ENCODE peak calls at places on chromosomes 7 and 10, in four cellular contexts. Y is stimulated activated CD8-positive, alpha-beta memory T cell treated with anti-CD3 and anti-CD28 coated beads, Interleukin-7, amount 100 ng/mL, for 24 hours; A is suprapubic skin; M is NCI-H187. H is an unnamed sample.

GRCh38 chr10:131514454-131514853 is 202.9 kb upstream of the TCERG1L start:
- DNase-seq in M (no peak), A (no peak), Y (no peak), H (no peak)

GRCh38 chr10:29186221-29186620 is 102.6 kb upstream of the LYZL1 start:
- DNase-seq in M (no peak), Y (no peak), A (no peak), H (no peak)

GRCh38 chr7:127654404-127655392 is 2.7 kb downstream of the SND1 start:
- DNase-seq in Y (no peak), A (no peak), M (no peak), H (no peak)

GRCh38 chr7:129969881-129970446 is 17.2 kb upstream of the UBE2H start:
- DNase-seq in M (no peak), A (peak; percentile 78), Y (no peak), H (peak; percentile 59)

GRCh38 chr7:82713506-82713905 is 269.9 kb upstream of the CACNA2D1 start:
- DNase-seq in Y (no peak), A (no peak), M (no peak), H (no peak)

GRCh38 chr7:25529320-25529719 is 301.0 kb upstream of the NPVF start:
- DNase-seq in A (no peak), Y (no peak), M (no peak), H (no peak)

GRCh38 chr10:70227548-70228320 is 5.5 kb downstream of the PPA1 start:
- DNase-seq in M (no peak), A (no peak), Y (no peak), H (no peak)

GRCh38 chr7:111092406-111093160 is 1.7 kb downstream of the LRRN3 start:
- DNase-seq in A (no peak), Y (no peak), M (no peak), H (no peak)

GRCh38 chr7:691361-692045 is 35.0 kb upstream of the DNAAF5 start:
- DNase-seq in M (no peak), Y (no peak), A (no peak), H (no peak)

GRCh38 chr10:7264313-7264741 is 146.5 kb downstream of the SFMBT2 start:
- DNase-seq in Y (no peak), M (no peak), A (no peak), H (no peak)

GRCh38 chr10:18689498-18689897 is 30.3 kb downstream of the ARL5B start:
- DNase-seq in Y (no peak), A (no peak), M (no peak), H (peak; percentile 44)

GRCh38 chr7:49597805-49598204 is 175.6 kb upstream of the VWC2 start:
- DNase-seq in M (no peak), Y (no peak), A (no peak), H (no peak)

GRCh38 chr7:86644282-86645173 is 819 bp downstream of the GRM3 start:
- DNase-seq in Y (no peak), M (no peak), A (no peak), H (peak; percentile 9)

GRCh38 chr7:107208046-107208458 is 39.2 kb downstream of the HBP1 start:
- DNase-seq in M (no peak), Y (no peak), A (no peak), H (peak; percentile 31)

GRCh38 chr10:115942106-115942505 is 330.9 kb downstream of the GFRA1 start:
- DNase-seq in A (no peak), Y (no peak), M (no peak), H (no peak)

GRCh38 chr7:151114151-151115090 is 28.1 kb downstream of the AGAP3 start:
- DNase-seq in M (no peak), A (no peak), Y (no peak), H (peak; percentile 52)

GRCh38 chr7:66182920-66183319 is 22.2 kb upstream of the TPST1 start:
- DNase-seq in M (no peak), A (no peak), Y (no peak), H (no peak)

GRCh38 chr7:925601-926000 is 28.9 kb downstream of the ADAP1 start:
- DNase-seq in Y (no peak), A (peak; percentile 71), M (no peak), H (no peak)

GRCh38 chr10:97685395-97685958 is 1.6 kb downstream of the AVPI1 start:
- DNase-seq in Y (no peak), A (no peak), M (no peak), H (peak; percentile 32)

GRCh38 chr7:832968-833424 is 720 bp downstream of the SUN1 start:
- DNase-seq in Y (no peak), M (no peak), A (no peak), H (no peak)

GRCh38 chr10:110751845-110752244 is 107.7 kb downstream of the RBM20 start:
- DNase-seq in A (no peak), Y (no peak), M (no peak), H (no peak)

GRCh38 chr10:94027197-94027596 is 33.5 kb downstream of the PLCE1 start:
- DNase-seq in A (no peak), M (no peak), Y (no peak), H (no peak)

H was measured in AG20443.